ENCODE peak calls at places on chromosomes 13 and 19, in four cellular contexts. J is neural crest cell, L is ovary, A is body of pancreas. B is an unnamed sample.

GRCh38 chr13:48896312-48896711 is 79.4 kb upstream of the FNDC3A start:
- DNase-seq in J (no peak), L (no peak), A (no peak), B (no peak)

GRCh38 chr19:37095859-37096258 is 17.6 kb downstream of the ZNF420 start:
- DNase-seq in J (no peak), L (no peak), A (no peak), B (no peak)

GRCh38 chr13:72507394-72508199 is 219.8 kb downstream of the MZT1 start:
- DNase-seq in J (no peak), L (no peak), A (no peak), B (no peak)

GRCh38 chr19:1959928-1960589 is 19.1 kb downstream of the CSNK1G2 start:
- DNase-seq in J (no peak), L (no peak), A (no peak), B (no peak)

GRCh38 chr19:8132858-8133458 is 16.4 kb downstream of the FBN3 start:
- DNase-seq in J (no peak), L (no peak), A (no peak), B (no peak)

GRCh38 chr19:51873097-51873496 is 14.7 kb downstream of the ZNF577 start:
- DNase-seq in J (no peak), L (no peak), A (no peak), B (no peak)

GRCh38 chr13:32150794-32151193 is 119.2 kb downstream of the FRY start:
- DNase-seq in J (no peak), L (peak; percentile 59), A (peak; percentile 30), B (no peak)

GRCh38 chr19:49889687-49890348 is 6.9 kb downstream of the IL4I1 start:
- DNase-seq in J (peak; percentile 61), L (peak; percentile 73), A (peak; percentile 76), B (peak; percentile 49)

GRCh38 chr13:109454167-109454917 is 332.0 kb downstream of the IRS2 start:
- DNase-seq in J (no peak), L (no peak), A (no peak), B (no peak)

GRCh38 chr19:42284066-42284501 is 15.0 kb downstream of the CIC start:
- DNase-seq in J (peak; percentile 59), L (peak; percentile 86), A (peak; percentile 84), B (peak; percentile 63)

GRCh38 chr13:70253834-70254233 is 145.6 kb upstream of the KLHL1 start:
- DNase-seq in J (no peak), L (no peak), A (no peak), B (no peak)

GRCh38 chr13:73816702-73817101 is 317.5 kb downstream of the KLF12 start:
- DNase-seq in J (no peak), L (no peak), A (no peak), B (no peak)

GRCh38 chr19:57192993-57193392 is 1.7 kb downstream of the ZNF264 start:
- DNase-seq in J (no peak), L (no peak), A (no peak), B (no peak)

GRCh38 chr13:84946144-84946543 is 853.1 kb downstream of the SLITRK6 start:
- DNase-seq in J (no peak), L (no peak), A (no peak), B (no peak)

GRCh38 chr13:44626176-44626575 is 50.0 kb upstream of the TSC22D1 start:
- DNase-seq in J (no peak), L (no peak), A (no peak), B (no peak)

GRCh38 chr19:13103961-13104847 is 1.5 kb upstream of the LYL1 start:
- DNase-seq in J (peak; percentile 56), L (peak; percentile 41), A (peak; percentile 61), B (no peak)

GRCh38 chr13:58858870-58859371 is 1227.4 kb downstream of the PCDH17 start:
- DNase-seq in J (no peak), L (no peak), A (no peak), B (no peak)

GRCh38 chr13:21022694-21023325 is 38.6 kb downstream of the LATS2 start:
- DNase-seq in J (no peak), L (peak; percentile 32), A (no peak), B (no peak)

GRCh38 chr13:106573855-106574254 is 5.9 kb upstream of the ARGLU1 start:
- DNase-seq in J (no peak), L (peak; percentile 36), A (peak; percentile 14), B (no peak)

GRCh38 chr19:49335784-49336481 is 727 bp downstream of the CD37 start:
- DNase-seq in J (no peak), L (no peak), A (no peak), B (no peak)

GRCh38 chr13:98389319-98389718 is 187.6 kb downstream of the STK24 start:
- DNase-seq in J (no peak), L (no peak), A (peak; percentile 13), B (no peak)

GRCh38 chr19:32830231-32831014 is 39.1 kb downstream of the SLC7A9 start:
- DNase-seq in J (no peak), L (no peak), A (no peak), B (no peak)

GRCh38 chr13:34025746-34026145 is 207.8 kb downstream of the RFC3 start:
- DNase-seq in J (no peak), L (no peak), A (no peak), B (no peak)

GRCh38 chr19:42284641-42285341 is 15.7 kb downstream of the CIC start:
- DNase-seq in J (no peak), L (no peak), A (no peak), B (no peak)

GRCh38 chr19:45767410-45767880 is 1.6 kb downstream of the SIX5 start:
- DNase-seq in J (peak; percentile 59), L (peak; percentile 91), A (peak; percentile 87), B (no peak)

GRCh38 chr13:111945086-111945485 is 121.9 kb upstream of the SOX1 start:
- DNase-seq in J (no peak), L (no peak), A (no peak), B (no peak)

GRCh38 chr13:98827449-98827848 is 75.0 kb upstream of the SLC15A1 start:
- DNase-seq in J (no peak), L (no peak), A (no peak), B (no peak)

GRCh38 chr19:6687117-6687516 is 17.2 kb upstream of the TNFSF14 start:
- DNase-seq in J (no peak), L (no peak), A (no peak), B (no peak)

GRCh38 chr13:67341406-67341805 is 111.3 kb upstream of the PCDH9 start:
- DNase-seq in J (no peak), L (no peak), A (no peak), B (no peak)

GRCh38 chr19:17107546-17108452 is 32.2 kb downstream of the MYO9B start:
- DNase-seq in J (no peak), L (peak; percentile 70), A (peak; percentile 76), B (no peak)

GRCh38 chr19:5799247-5800241 is 5.3 kb upstream of the NRTN start:
- DNase-seq in J (no peak), L (no peak), A (peak; percentile 86), B (no peak)

GRCh38 chr19:35261356-35262100 is 7.2 kb upstream of the USF2 start:
- DNase-seq in J (no peak), L (peak; percentile 12), A (no peak), B (no peak)

GRCh38 chr19:4373601-4374441 is 26.5 kb downstream of the SH3GL1 start:
- DNase-seq in J (no peak), L (peak; percentile 23), A (no peak), B (no peak)

GRCh38 chr13:22967669-22968068 is 213.1 kb upstream of the SGCG start:
- DNase-seq in J (no peak), L (no peak), A (no peak), B (no peak)

GRCh38 chr13:47800593-47800992 is 200.5 kb downstream of the SUCLA2 start:
- DNase-seq in J (no peak), L (no peak), A (no peak), B (no peak)

GRCh38 chr13:47798194-47798593 is 202.9 kb downstream of the SUCLA2 start:
- DNase-seq in J (no peak), L (no peak), A (no peak), B (no peak)

GRCh38 chr13:47801555-47801954 is 199.5 kb downstream of the SUCLA2 start:
- DNase-seq in J (no peak), L (no peak), A (no peak), B (no peak)

GRCh38 chr13:47796816-47797215 is 204.3 kb downstream of the SUCLA2 start:
- DNase-seq in J (no peak), L (no peak), A (no peak), B (no peak)

GRCh38 chr13:47798906-47799305 is 202.2 kb downstream of the SUCLA2 start:
- DNase-seq in J (no peak), L (no peak), A (no peak), B (no peak)
- TF ChIP-seq CTCF in J (no peak), L (no peak), A (no peak), B (no peak)

DNA sequence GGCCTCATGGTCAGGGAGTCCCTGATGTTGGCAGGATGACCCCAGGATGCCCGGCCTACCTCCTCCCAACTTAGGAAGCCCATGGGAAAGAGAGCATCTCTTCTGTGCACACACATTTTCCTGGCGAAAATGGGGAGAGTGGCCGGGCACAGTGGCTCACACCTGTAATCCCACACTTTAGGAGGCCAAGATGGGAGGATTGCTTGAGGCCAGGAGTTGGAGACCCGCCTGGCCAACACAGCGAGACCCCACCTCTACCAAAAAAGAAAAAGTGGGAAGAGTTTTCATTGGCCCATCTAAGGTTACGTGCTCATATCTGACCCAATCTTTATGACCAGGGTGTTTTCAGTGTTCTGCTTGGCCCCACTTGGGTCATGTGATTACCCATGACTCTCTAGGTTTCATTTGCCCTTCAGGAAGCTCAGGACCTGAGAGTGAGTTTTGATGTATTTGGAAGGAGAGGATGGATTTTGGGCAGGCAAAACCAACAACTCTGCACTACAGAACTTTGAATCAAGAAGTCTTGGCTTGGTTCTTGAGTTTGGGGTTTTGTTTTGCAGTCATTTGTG is 33.6 kb upstream of the SHKBP1 start:
- DNase-seq in J (no peak), L (no peak), A (no peak), B (no peak)
- TF ChIP-seq CTCF in J (no peak), L (no peak), A (no peak), B (no peak)

GRCh38 chr19:940591-941291 is 14.9 kb downstream of the ARID3A start:
- DNase-seq in J (no peak), L (no peak), A (peak; percentile 91), B (no peak)
- TF ChIP-seq CTCF in J (no peak), L (no peak), A (no peak), B (no peak)

GRCh38 chr13:29830000-29830399 is 20.4 kb downstream of the UBL3 start:
- DNase-seq in J (no peak), L (no peak), A (no peak), B (no peak)

GRCh38 chr13:29840585-29840984 is 9.8 kb downstream of the UBL3 start:
- DNase-seq in J (no peak), L (no peak), A (no peak), B (no peak)

GRCh38 chr13:29832899-29833298 is 17.5 kb downstream of the UBL3 start:
- DNase-seq in J (no peak), L (no peak), A (no peak), B (no peak)

DNA sequence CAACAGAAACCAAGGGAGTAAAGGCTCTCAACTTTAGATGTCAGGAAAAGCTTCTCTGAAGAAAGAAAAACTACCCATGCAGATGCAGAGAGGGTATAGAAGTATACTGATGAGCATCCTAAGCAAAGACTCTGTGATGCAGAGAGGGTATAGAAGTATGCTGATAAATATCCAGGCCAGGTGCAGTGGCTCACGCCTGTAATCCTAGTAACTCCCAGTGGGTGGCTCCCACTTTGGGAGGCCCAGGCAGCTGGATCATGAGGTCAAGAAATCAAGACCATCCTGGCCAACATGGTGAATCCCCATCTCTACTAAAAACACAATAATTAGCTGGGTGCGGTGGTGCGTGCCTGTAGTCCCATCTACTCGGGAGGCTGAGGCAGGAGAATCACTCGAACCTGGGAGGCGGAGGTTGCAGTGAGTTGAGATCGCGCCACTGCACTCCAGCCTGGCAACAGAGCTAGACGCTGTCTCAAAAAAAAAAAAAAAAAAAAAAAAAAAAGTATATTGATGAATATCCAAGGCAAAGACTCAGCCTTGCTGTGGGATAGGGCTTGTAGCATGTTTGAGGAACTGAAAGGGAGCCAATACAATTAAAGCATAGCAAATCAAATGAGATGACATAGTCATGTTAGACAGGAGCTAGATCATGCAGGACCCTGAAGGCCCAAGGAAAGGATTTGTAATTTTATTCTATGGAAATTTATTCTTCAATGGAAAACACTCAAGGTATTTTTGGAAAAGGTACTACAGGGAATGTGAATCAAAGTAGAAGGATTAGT is 14.9 kb downstream of the UBL3 start:
- DNase-seq in J (no peak), L (no peak), A (no peak), B (no peak)
- TF ChIP-seq CTCF in J (no peak), L (no peak), A (no peak), B (peak; percentile 21)

B was measured in progenitor cell of endocrine pancreas.